ENCODE peak calls at places on chromosome 12, in four cellular contexts. U, B, K and N are unnamed samples.

GRCh38 chr12:118714051-118714460 is 267.3 kb upstream of the SRRM4 start:
- DNase-seq in B (peak), U (no peak), K (peak), N (peak)

GRCh38 chr12:114096461-114096860 is 130.3 kb upstream of the RBM19 start:
- DNase-seq in U (no peak), K (no peak), B (no peak), N (no peak)

GRCh38 chr12:69440016-69440415 is 30.2 kb upstream of the FRS2 start:
- DNase-seq in B (no peak), K (no peak), U (no peak), N (no peak)

GRCh38 chr12:39617887-39618286 is 1.7 kb downstream of the ABCD2 start:
- DNase-seq in B (no peak), U (no peak), K (no peak), N (no peak)

GRCh38 chr12:96770239-96770780 is 136.7 kb upstream of the NEDD1 start:
- DNase-seq in B (no peak), U (no peak), K (no peak), N (no peak)

GRCh38 chr12:19764408-19764807 is 325.1 kb downstream of the AEBP2 start:
- DNase-seq in K (no peak), B (no peak), U (no peak), N (no peak)

GRCh38 chr12:118055865-118056773 is 4.9 kb downstream of the WSB2 start:
- DNase-seq in K (no peak), B (no peak), U (no peak), N (no peak)

GRCh38 chr12:83573676-83574075 is 887.0 kb downstream of the TMTC2 start:
- DNase-seq in U (peak), K (peak), B (peak), N (no peak)

GRCh38 chr12:42552822-42553221 is 36.7 kb downstream of the PRICKLE1 start:
- DNase-seq in U (no peak), B (no peak), K (no peak), N (no peak)

GRCh38 chr12:121805800-121806555 is 2.2 kb downstream of the SETD1B start:
- DNase-seq in B (peak), K (no peak), U (no peak), N (no peak)

GRCh38 chr12:49687941-49688340 is 19.3 kb downstream of the FMNL3 start:
- DNase-seq in U (no peak), B (no peak), K (no peak), N (no peak)

GRCh38 chr12:64059685-64060084 is 162.4 kb downstream of the KICS2 start:
- DNase-seq in B (no peak), U (no peak), K (no peak), N (no peak)

GRCh38 chr12:26361964-26362363 is 166.6 kb downstream of the SSPN start:
- DNase-seq in B (no peak), K (no peak), U (no peak), N (no peak)

GRCh38 chr12:59121466-59121865 is 201.2 kb upstream of the LRIG3 start:
- DNase-seq in K (no peak), U (no peak), B (no peak), N (no peak)

GRCh38 chr12:1691123-1692007 is 495 bp downstream of the ADIPOR2 start:
- DNase-seq in K (no peak), U (peak), B (peak), N (no peak)

GRCh38 chr12:38138225-38139221 is 178.1 kb upstream of the ALG10B start:
- DNase-seq in U (peak), B (peak), K (peak), N (no peak)

GRCh38 chr12:104985206-104985605 is 910 bp upstream of the NOPCHAP1 start:
- DNase-seq in K (no peak), U (no peak), B (peak), N (no peak)

GRCh38 chr12:104805186-104805585 is 152.9 kb downstream of the SLC41A2 start:
- DNase-seq in B (no peak), K (no peak), U (no peak), N (no peak)

GRCh38 chr12:97944576-97944975 is 482.0 kb downstream of the RMST start:
- DNase-seq in B (no peak), K (no peak), U (no peak), N (no peak)

GRCh38 chr12:57864811-57865751 is 18.6 kb upstream of the CTDSP2 start:
- DNase-seq in B (peak), U (peak), K (peak), N (peak)

GRCh38 chr12:95231190-95231589 is 13.6 kb downstream of the VEZT start:
- DNase-seq in U (no peak), K (no peak), B (no peak), N (no peak)

GRCh38 chr12:132327351-132328171 is 1.8 kb downstream of the GALNT9 start:
- DNase-seq in B (peak), K (peak), U (peak), N (no peak)

GRCh38 chr12:113228394-113229028 is 7.2 kb downstream of the TPCN1 start:
- DNase-seq in K (no peak), B (no peak), U (no peak), N (no peak)

GRCh38 chr12:71865757-71866536 is 26.4 kb downstream of the TBC1D15 start:
- DNase-seq in K (no peak), B (no peak), U (no peak), N (no peak)

GRCh38 chr12:48017921-48018617 is 13.8 kb upstream of the COL2A1 start:
- DNase-seq in K (no peak), B (no peak), U (no peak), N (no peak)

GRCh38 chr12:113697646-113698504 is 226.2 kb upstream of the LHX5 start:
- DNase-seq in B (no peak), U (no peak), K (no peak), N (no peak)

GRCh38 chr12:15856097-15856982 is 25.8 kb upstream of the STRAP start:
- DNase-seq in K (peak), U (peak), B (peak), N (no peak)

GRCh38 chr12:95066091-95066855 is 7.1 kb downstream of the NR2C1 start:
- DNase-seq in U (no peak), B (no peak), K (peak), N (no peak)

GRCh38 chr12:113048716-113049127 is 7.8 kb upstream of the DTX1 start:
- DNase-seq in B (peak), U (peak), K (peak), N (no peak)

GRCh38 chr12:9707356-9707755 is 25.5 kb downstream of the CLECL1 start:
- DNase-seq in K (no peak), B (peak), U (no peak), N (no peak)

GRCh38 chr12:14076538-14076937 is 95.1 kb upstream of the GRIN2B start:
- DNase-seq in K (no peak), U (no peak), B (no peak), N (no peak)

GRCh38 chr12:111413442-111414086 is 7.8 kb downstream of the SH2B3 start:
- DNase-seq in U (no peak), B (peak), K (no peak), N (no peak)

GRCh38 chr12:130706885-130707570 is 9.1 kb downstream of the RIMBP2 start:
- DNase-seq in B (no peak), U (no peak), K (no peak), N (no peak)

GRCh38 chr12:91126516-91126915 is 15.2 kb upstream of the LUM start:
- DNase-seq in U (no peak), B (no peak), K (no peak), N (no peak)

GRCh38 chr12:106719879-106720278 is 54.6 kb upstream of the RIC8B start:
- DNase-seq in K (no peak), U (no peak), B (no peak), N (no peak)
- TF ChIP-seq POLR2A in K (no peak), U (no peak), B (no peak), N (no peak)

DNA sequence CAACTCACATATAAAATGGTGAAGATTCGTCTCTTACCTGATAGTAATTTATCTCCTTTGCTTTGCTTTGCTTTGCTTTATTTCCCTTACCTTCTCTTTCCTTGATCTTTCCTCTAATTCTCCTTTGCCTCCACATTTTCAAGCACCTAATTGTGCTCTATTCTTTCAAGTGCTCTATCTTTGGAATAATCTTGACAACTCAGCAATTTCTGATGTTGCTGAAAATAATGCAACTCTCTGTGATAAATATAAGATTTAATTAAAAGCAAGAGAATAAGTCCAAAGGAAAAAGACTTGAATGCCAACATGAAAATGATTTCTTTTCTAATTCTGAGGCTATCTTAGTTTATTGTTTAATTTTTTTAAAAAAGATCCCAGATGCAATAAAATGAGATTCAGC is 139.5 kb upstream of the SYT1 start:
- DNase-seq in U (no peak), B (no peak), K (no peak), N (no peak)
- TF ChIP-seq POLR2A in U (no peak), B (no peak), K (no peak), N (no peak)

GRCh38 chr12:46362895-46363581 is 9.5 kb downstream of the SLC38A2 start:
- DNase-seq in K (no peak), B (no peak), U (no peak), N (no peak)
- TF ChIP-seq POLR2A in K (no peak), B (no peak), U (no peak), N (no peak)

DNA sequence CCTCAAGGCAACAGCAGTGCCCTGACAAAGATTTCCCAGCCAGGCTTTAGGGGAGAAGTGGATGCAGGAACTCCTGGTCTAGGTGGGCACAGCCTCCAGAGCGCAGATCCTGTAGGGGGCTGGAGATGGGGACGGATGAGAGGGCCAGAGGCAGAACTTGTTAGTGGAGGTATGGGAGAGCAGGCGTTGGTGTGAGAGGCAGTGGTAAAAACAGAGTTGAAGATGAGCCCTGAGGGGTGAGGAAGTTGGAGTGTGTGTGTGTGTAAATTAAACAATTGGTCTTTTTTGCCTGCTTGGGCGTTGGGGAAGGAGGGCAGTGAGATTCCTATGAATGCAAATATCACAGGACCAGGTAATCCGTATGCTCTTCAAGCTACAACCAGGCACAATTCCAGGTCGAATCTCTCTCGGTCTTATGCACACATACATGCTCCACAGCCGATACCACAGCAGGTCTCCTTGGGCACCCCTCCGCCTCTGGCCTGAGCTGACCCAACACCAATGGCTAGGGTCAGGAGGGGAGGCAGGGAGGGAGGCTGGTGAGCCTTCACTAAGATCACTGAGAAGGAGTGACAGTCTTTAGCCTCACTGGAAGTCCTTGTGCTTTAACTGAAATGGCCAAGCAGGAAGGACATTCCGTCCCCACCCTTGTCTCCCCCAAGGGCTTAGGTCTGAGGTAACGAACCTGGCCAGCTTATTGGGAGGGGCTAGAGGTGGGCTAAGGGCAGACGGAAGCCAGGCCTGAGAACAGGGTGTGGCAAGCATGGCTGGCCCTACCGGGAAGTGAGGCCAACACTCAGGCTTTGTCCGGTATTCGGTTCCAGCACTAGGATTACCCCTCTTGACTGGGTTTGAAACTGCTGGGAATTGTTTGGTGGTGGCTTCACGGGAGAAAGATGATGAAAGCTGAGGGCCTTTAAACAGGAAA is 1.5 kb upstream of the KRT7 start:
- DNase-seq in U (no peak), B (no peak), K (no peak), N (no peak)
- TF ChIP-seq POLR2A in U (no peak), B (no peak), K (no peak), N (no peak)

GRCh38 chr12:7557227-7557626 is 53.6 kb upstream of the CD163 start:
- DNase-seq in K (no peak), B (peak), U (no peak), N (no peak)

GRCh38 chr12:7555752-7556151 is 52.2 kb upstream of the CD163 start:
- DNase-seq in B (peak), U (no peak), K (no peak), N (no peak)
- TF ChIP-seq POLR2A in B (no peak), U (no peak), K (no peak), N (no peak)